ENCODE peak calls at places on chromosomes 12 and 14, in seven cellular contexts. One of them, this sample, is unnamed.

GRCh38 chr12:89238593-89238992 is 113.7 kb downstream of the DUSP6 start:
- DNase-seq in substantia nigra: no peak
- DNase-seq in tibial nerve: no peak
- DNase-seq in astrocyte: no peak
- DNase-seq in mammary epithelial cell: no peak
- DNase-seq in RWPE2: no peak
- DNase-seq in fibroblast of lung: no peak
- DNase-seq in this sample: no peak

GRCh38 chr12:49703647-49704137 is 3.5 kb downstream of the FMNL3 start:
- DNase-seq in mammary epithelial cell: peak
- DNase-seq in astrocyte: peak
- DNase-seq in substantia nigra: no peak
- DNase-seq in RWPE2: no peak
- DNase-seq in tibial nerve: no peak
- DNase-seq in fibroblast of lung: peak
- DNase-seq in this sample: no peak

GRCh38 chr12:4855121-4855924 is 54.4 kb upstream of the KCNA1 start:
- DNase-seq in substantia nigra: no peak
- DNase-seq in mammary epithelial cell: peak
- DNase-seq in RWPE2: no peak
- DNase-seq in tibial nerve: peak
- DNase-seq in fibroblast of lung: peak
- DNase-seq in astrocyte: peak
- DNase-seq in this sample: no peak

GRCh38 chr12:6584293-6584692 is 16.2 kb upstream of the NOP2 start:
- DNase-seq in astrocyte: no peak
- DNase-seq in tibial nerve: no peak
- DNase-seq in substantia nigra: no peak
- DNase-seq in RWPE2: no peak
- DNase-seq in fibroblast of lung: no peak
- DNase-seq in mammary epithelial cell: no peak
- DNase-seq in this sample: no peak

GRCh38 chr14:103547941-103548462 is 14.5 kb downstream of the BAG5 start:
- DNase-seq in fibroblast of lung: no peak
- DNase-seq in RWPE2: no peak
- DNase-seq in astrocyte: no peak
- DNase-seq in tibial nerve: no peak
- DNase-seq in substantia nigra: no peak
- DNase-seq in mammary epithelial cell: no peak
- DNase-seq in this sample: no peak

GRCh38 chr12:19978193-19978592 is 390.1 kb upstream of the PDE3A start:
- DNase-seq in tibial nerve: no peak
- DNase-seq in RWPE2: no peak
- DNase-seq in fibroblast of lung: peak
- DNase-seq in mammary epithelial cell: peak
- DNase-seq in substantia nigra: no peak
- DNase-seq in astrocyte: peak
- DNase-seq in this sample: no peak

GRCh38 chr12:49274396-49275069 is 9.7 kb downstream of the TUBA1C start:
- DNase-seq in fibroblast of lung: no peak
- DNase-seq in substantia nigra: no peak
- DNase-seq in mammary epithelial cell: no peak
- DNase-seq in tibial nerve: no peak
- DNase-seq in astrocyte: no peak
- DNase-seq in RWPE2: no peak
- DNase-seq in this sample: no peak

GRCh38 chr12:50032516-50033316 is 7.4 kb upstream of the RACGAP1 start:
- DNase-seq in tibial nerve: no peak
- DNase-seq in astrocyte: no peak
- DNase-seq in fibroblast of lung: no peak
- DNase-seq in RWPE2: peak
- DNase-seq in mammary epithelial cell: no peak
- DNase-seq in substantia nigra: no peak
- DNase-seq in this sample: no peak

GRCh38 chr12:225012-225411 is 11.1 kb upstream of the SLC6A12 start:
- DNase-seq in substantia nigra: no peak
- DNase-seq in tibial nerve: no peak
- DNase-seq in astrocyte: no peak
- DNase-seq in mammary epithelial cell: no peak
- DNase-seq in RWPE2: no peak
- DNase-seq in fibroblast of lung: no peak
- DNase-seq in this sample: no peak

GRCh38 chr12:98513379-98514318 is 1.7 kb upstream of the TMPO start:
- DNase-seq in tibial nerve: no peak
- DNase-seq in fibroblast of lung: no peak
- DNase-seq in RWPE2: no peak
- DNase-seq in mammary epithelial cell: no peak
- DNase-seq in astrocyte: no peak
- DNase-seq in substantia nigra: no peak
- DNase-seq in this sample: no peak

GRCh38 chr12:95277139-95277538 is 59.5 kb downstream of the VEZT start:
- DNase-seq in RWPE2: no peak
- DNase-seq in substantia nigra: no peak
- DNase-seq in tibial nerve: no peak
- DNase-seq in mammary epithelial cell: peak
- DNase-seq in fibroblast of lung: peak
- DNase-seq in astrocyte: peak
- DNase-seq in this sample: no peak

GRCh38 chr12:19833775-19834501 is 394.6 kb downstream of the AEBP2 start:
- DNase-seq in astrocyte: peak
- DNase-seq in tibial nerve: no peak
- DNase-seq in mammary epithelial cell: peak
- DNase-seq in fibroblast of lung: peak
- DNase-seq in substantia nigra: no peak
- DNase-seq in RWPE2: no peak
- DNase-seq in this sample: no peak

GRCh38 chr12:114152066-114152465 is 185.9 kb upstream of the RBM19 start:
- DNase-seq in tibial nerve: no peak
- DNase-seq in fibroblast of lung: no peak
- DNase-seq in substantia nigra: no peak
- DNase-seq in astrocyte: no peak
- DNase-seq in RWPE2: no peak
- DNase-seq in mammary epithelial cell: no peak
- DNase-seq in this sample: no peak

GRCh38 chr12:114152890-114153289 is 186.8 kb upstream of the RBM19 start:
- DNase-seq in RWPE2: no peak
- DNase-seq in fibroblast of lung: no peak
- DNase-seq in mammary epithelial cell: no peak
- DNase-seq in astrocyte: no peak
- DNase-seq in tibial nerve: no peak
- DNase-seq in substantia nigra: no peak
- DNase-seq in this sample: no peak
- H3K27ac ChIP-seq in RWPE2: no peak
- H3K27ac ChIP-seq in fibroblast of lung: no peak
- H3K27ac ChIP-seq in mammary epithelial cell: no peak
- H3K27ac ChIP-seq in astrocyte: no peak
- H3K27ac ChIP-seq in tibial nerve: no peak
- H3K27ac ChIP-seq in substantia nigra: no peak
- H3K27ac ChIP-seq in this sample: no peak

GRCh38 chr14:67464856-67465255 is 23.7 kb downstream of the TMEM229B start:
- DNase-seq in substantia nigra: no peak
- DNase-seq in astrocyte: no peak
- DNase-seq in tibial nerve: no peak
- DNase-seq in mammary epithelial cell: no peak
- DNase-seq in RWPE2: no peak
- DNase-seq in fibroblast of lung: no peak
- DNase-seq in this sample: no peak

GRCh38 chr14:67459336-67459735 is 29.2 kb downstream of the TMEM229B start:
- DNase-seq in mammary epithelial cell: no peak
- DNase-seq in substantia nigra: no peak
- DNase-seq in RWPE2: no peak
- DNase-seq in astrocyte: no peak
- DNase-seq in tibial nerve: no peak
- DNase-seq in fibroblast of lung: no peak
- DNase-seq in this sample: no peak

GRCh38 chr14:67467134-67467533 is 21.4 kb downstream of the TMEM229B start:
- DNase-seq in astrocyte: no peak
- DNase-seq in substantia nigra: no peak
- DNase-seq in mammary epithelial cell: no peak
- DNase-seq in RWPE2: no peak
- DNase-seq in tibial nerve: no peak
- DNase-seq in fibroblast of lung: no peak
- DNase-seq in this sample: no peak

GRCh38 chr14:67461341-67461985 is 27.1 kb downstream of the TMEM229B start:
- DNase-seq in RWPE2: no peak
- DNase-seq in tibial nerve: no peak
- DNase-seq in astrocyte: no peak
- DNase-seq in mammary epithelial cell: peak
- DNase-seq in substantia nigra: no peak
- DNase-seq in fibroblast of lung: no peak
- DNase-seq in this sample: peak

GRCh38 chr14:67464377-67464776 is 24.1 kb downstream of the TMEM229B start:
- DNase-seq in RWPE2: no peak
- DNase-seq in substantia nigra: no peak
- DNase-seq in tibial nerve: no peak
- DNase-seq in astrocyte: no peak
- DNase-seq in fibroblast of lung: no peak
- DNase-seq in mammary epithelial cell: no peak
- DNase-seq in this sample: no peak
- H3K27ac ChIP-seq in RWPE2: no peak
- H3K27ac ChIP-seq in substantia nigra: no peak
- H3K27ac ChIP-seq in tibial nerve: no peak
- H3K27ac ChIP-seq in astrocyte: no peak
- H3K27ac ChIP-seq in fibroblast of lung: no peak
- H3K27ac ChIP-seq in mammary epithelial cell: no peak
- H3K27ac ChIP-seq in this sample: no peak

DNA sequence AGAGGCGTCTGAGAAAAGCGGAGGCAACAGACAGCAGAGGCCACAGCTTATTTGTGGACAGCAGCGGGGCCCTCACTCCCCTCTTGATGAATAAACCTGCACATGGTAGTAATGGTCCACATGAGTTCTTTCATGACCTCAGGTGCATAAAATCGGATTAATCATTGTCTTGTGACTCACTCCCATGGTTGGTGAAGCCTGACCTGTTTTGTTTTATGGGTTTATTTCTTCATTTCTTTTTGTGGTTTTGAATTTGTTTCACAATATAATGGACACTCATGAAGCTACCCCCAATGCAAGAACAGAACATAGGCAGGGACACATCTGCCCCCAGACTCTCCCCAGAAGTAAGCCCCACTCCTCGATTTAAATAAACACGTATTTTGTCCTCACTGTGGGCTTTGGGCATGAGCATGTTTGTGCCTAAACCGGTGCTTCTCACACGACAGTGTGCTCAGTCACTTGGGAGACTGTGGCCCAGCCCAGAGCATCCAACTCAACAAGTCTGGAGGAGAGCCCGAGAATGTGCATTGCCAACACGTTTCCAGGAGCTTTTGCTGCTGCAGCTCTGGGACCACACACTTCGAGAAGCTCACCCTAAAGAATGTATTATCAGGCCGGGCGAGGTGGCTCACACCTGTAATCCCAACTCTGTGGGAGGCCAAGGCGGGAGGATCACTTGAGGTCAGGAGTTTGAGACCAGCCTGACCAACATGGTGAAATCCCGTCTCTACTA is 116.1 kb downstream of the SCARB1 start:
- DNase-seq in tibial nerve: no peak
- DNase-seq in substantia nigra: no peak
- DNase-seq in mammary epithelial cell: peak
- DNase-seq in astrocyte: peak
- DNase-seq in RWPE2: no peak
- DNase-seq in fibroblast of lung: peak
- DNase-seq in this sample: peak
- H3K27ac ChIP-seq in tibial nerve: peak
- H3K27ac ChIP-seq in substantia nigra: peak
- H3K27ac ChIP-seq in mammary epithelial cell: no peak
- H3K27ac ChIP-seq in astrocyte: peak
- H3K27ac ChIP-seq in RWPE2: peak
- H3K27ac ChIP-seq in fibroblast of lung: no peak
- H3K27ac ChIP-seq in this sample: no peak

DNA sequence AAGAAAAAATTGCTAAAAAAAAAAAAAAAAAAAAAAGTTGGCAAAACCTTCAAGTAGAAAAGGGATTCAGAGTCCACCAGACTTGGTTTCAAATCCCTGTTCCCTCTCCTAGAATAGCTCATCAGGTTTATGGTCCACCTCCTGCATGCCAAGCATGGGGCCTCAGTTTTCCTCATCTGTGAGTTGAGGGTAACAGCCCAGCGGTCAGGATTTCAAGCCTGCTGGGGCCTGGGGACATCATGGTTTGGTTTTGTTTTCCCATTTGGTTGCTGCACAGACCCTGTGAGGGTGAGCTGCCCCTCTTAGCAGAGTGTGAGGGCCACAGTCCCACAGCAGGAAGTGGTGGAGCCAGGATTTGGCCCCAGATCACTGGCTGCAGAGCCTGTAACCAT is 12.5 kb downstream of the FAM222A start:
- DNase-seq in tibial nerve: no peak
- DNase-seq in astrocyte: no peak
- DNase-seq in fibroblast of lung: no peak
- DNase-seq in RWPE2: no peak
- DNase-seq in substantia nigra: no peak
- DNase-seq in mammary epithelial cell: no peak
- DNase-seq in this sample: no peak
- H3K27ac ChIP-seq in tibial nerve: peak
- H3K27ac ChIP-seq in astrocyte: no peak
- H3K27ac ChIP-seq in fibroblast of lung: no peak
- H3K27ac ChIP-seq in RWPE2: no peak
- H3K27ac ChIP-seq in substantia nigra: peak
- H3K27ac ChIP-seq in mammary epithelial cell: no peak
- H3K27ac ChIP-seq in this sample: no peak

DNA sequence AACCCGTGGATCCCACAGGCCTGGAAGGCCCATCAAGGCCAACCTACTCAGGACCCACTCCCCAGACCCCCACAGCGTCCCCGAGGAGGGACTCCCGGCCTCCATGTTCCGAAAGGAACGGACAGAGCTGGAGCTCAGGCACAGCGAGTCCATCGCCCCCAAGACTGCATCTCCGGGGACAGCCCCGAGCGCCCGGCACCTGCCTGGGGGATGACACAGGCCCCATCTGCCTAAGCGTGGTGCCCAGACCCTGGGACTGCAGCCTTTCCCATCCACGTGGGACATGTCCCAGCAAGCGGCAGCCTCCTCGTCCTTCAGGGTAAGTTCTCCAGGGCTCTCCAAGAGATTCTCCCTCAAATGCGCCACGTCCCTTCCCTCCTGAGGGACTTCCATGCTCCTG is 12.1 kb upstream of the DIO3 start:
- DNase-seq in fibroblast of lung: no peak
- DNase-seq in mammary epithelial cell: no peak
- DNase-seq in RWPE2: no peak
- DNase-seq in substantia nigra: no peak
- DNase-seq in tibial nerve: no peak
- DNase-seq in astrocyte: no peak
- DNase-seq in this sample: no peak
- H3K27ac ChIP-seq in fibroblast of lung: no peak
- H3K27ac ChIP-seq in mammary epithelial cell: no peak
- H3K27ac ChIP-seq in RWPE2: no peak
- H3K27ac ChIP-seq in substantia nigra: no peak
- H3K27ac ChIP-seq in tibial nerve: no peak
- H3K27ac ChIP-seq in astrocyte: no peak
- H3K27ac ChIP-seq in this sample: no peak